ENCODE peak calls at places on chromosomes 7 and 10, in five cellular contexts. K is NCI-H2171 treated with DMSO at 0.1 percent for 48 hours, R is EH, G is activated B cell treated with CpG ODN at 0.5 μM for 24 hours, E is iris pigment epithelial cell. C is an unnamed sample.

GRCh38 chr7:4668510-4668847 is 13.6 kb upstream of the FOXK1 start:
- DNase-seq in R (no peak), G (no peak), K (no peak), E (no peak), C (no peak)

GRCh38 chr10:31146496-31147219 is 115.0 kb upstream of the ZNF438 start:
- DNase-seq in R (peak), K (no peak), E (peak), G (no peak), C (no peak)

GRCh38 chr7:122833888-122834570 is 52.2 kb downstream of the CADPS2 start:
- DNase-seq in R (no peak), G (no peak), K (peak), E (no peak), C (no peak)

GRCh38 chr10:129417164-129417563 is 49.9 kb upstream of the MGMT start:
- DNase-seq in G (no peak), E (peak), K (peak), R (peak), C (no peak)

GRCh38 chr10:69868821-69869220 is 67.1 kb downstream of the COL13A1 start:
- DNase-seq in K (no peak), E (no peak), G (no peak), R (no peak), C (no peak)

GRCh38 chr7:22549667-22550513 is 49.9 kb upstream of the STEAP1B start:
- DNase-seq in K (peak), E (peak), G (peak), R (peak), C (peak)

GRCh38 chr10:15141136-15142067 is 27.1 kb downstream of the NMT2 start:
- DNase-seq in G (peak), R (no peak), E (no peak), K (peak), C (no peak)

GRCh38 chr7:84264341-84264740 is 69.8 kb upstream of the SEMA3A start:
- DNase-seq in G (no peak), K (no peak), R (peak), E (no peak), C (no peak)

GRCh38 chr10:97757471-97757870 is 14.3 kb downstream of the SFRP5 start:
- DNase-seq in G (no peak), R (no peak), K (no peak), E (no peak), C (no peak)

GRCh38 chr7:80453699-80454340 is 58.0 kb downstream of the GNAT3 start:
- DNase-seq in K (peak), R (peak), E (peak), G (no peak), C (no peak)

GRCh38 chr10:97633921-97634320 is 621 bp upstream of the MORN4 start:
- DNase-seq in E (no peak), R (no peak), K (peak), G (no peak), C (peak)

GRCh38 chr10:30559118-30559684 is 70.4 kb downstream of the LYZL2 start:
- DNase-seq in G (no peak), K (no peak), E (no peak), R (no peak), C (no peak)

GRCh38 chr7:155815332-155816191 is 3.3 kb upstream of the SHH start:
- DNase-seq in E (peak), K (no peak), R (peak), G (peak), C (peak)

GRCh38 chr10:4201866-4202825 is 417.1 kb upstream of the KLF6 start:
- DNase-seq in E (no peak), K (no peak), G (no peak), R (peak), C (no peak)

GRCh38 chr10:7529638-7530037 is 118.8 kb upstream of the SFMBT2 start:
- DNase-seq in R (peak), G (no peak), K (peak), E (no peak), C (no peak)

GRCh38 chr7:148153611-148154010 is 437.0 kb upstream of the C7orf33 start:
- DNase-seq in K (no peak), E (no peak), G (no peak), R (no peak), C (peak)

GRCh38 chr7:7739204-7739603 is 20.8 kb upstream of the RPA3 start:
- DNase-seq in E (no peak), R (no peak), G (no peak), K (no peak), C (no peak)

GRCh38 chr10:63819753-63820347 is 298.6 kb downstream of the REEP3 start:
- DNase-seq in R (peak), K (peak), E (peak), G (no peak), C (peak)

GRCh38 chr10:79093658-79094411 is 25.1 kb downstream of the ZMIZ1 start:
- DNase-seq in R (peak), K (no peak), G (no peak), E (peak), C (no peak)

GRCh38 chr7:51374936-51375335 is 58.3 kb upstream of the COBL start:
- DNase-seq in K (no peak), G (no peak), R (no peak), E (no peak), C (no peak)

C was measured in upper lobe of left lung.